ENCODE peak calls at places on chromosomes 2 and 18, in eight cellular contexts. S, C, Q, L, R, Y, H and P are unnamed samples.

GRCh38 chr2:3778841-3779505 is 75.6 kb downstream of the DCDC2C start:
- DNase-seq in S (no peak), C (no peak), Q (no peak), L (no peak), R (no peak), Y (no peak), H (no peak), P (no peak)

GRCh38 chr2:127400897-127401756 is 13.4 kb upstream of the MAP3K2 start:
- DNase-seq in S (peak), C (no peak), Q (no peak), L (no peak), R (peak), Y (no peak), H (no peak), P (peak)

GRCh38 chr2:234304945-234305344 is 191.9 kb downstream of the ARL4C start:
- DNase-seq in S (peak), C (no peak), Q (no peak), L (no peak), R (peak), Y (no peak), H (no peak), P (peak)

GRCh38 chr2:136495636-136496035 is 269.7 kb upstream of the THSD7B start:
- DNase-seq in S (no peak), C (no peak), Q (no peak), L (no peak), R (no peak), Y (peak), H (no peak), P (no peak)

GRCh38 chr2:129233751-129234406 is 745.6 kb upstream of the RAB6C start:
- DNase-seq in S (peak), C (no peak), Q (no peak), L (peak), R (peak), Y (no peak), H (peak), P (peak)

GRCh38 chr2:43899589-43899988 is 60.8 kb downstream of the ABCG8 start:
- DNase-seq in S (no peak), C (no peak), Q (no peak), L (no peak), R (no peak), Y (no peak), H (no peak), P (no peak)

GRCh38 chr2:60875520-60875919 is 5.9 kb upstream of the REL start:
- DNase-seq in S (no peak), C (no peak), Q (no peak), L (no peak), R (no peak), Y (no peak), H (no peak), P (no peak)

GRCh38 chr2:143259368-143259958 is 130.2 kb downstream of the ARHGAP15 start:
- DNase-seq in S (peak), C (peak), Q (no peak), L (peak), R (peak), Y (peak), H (peak), P (peak)

GRCh38 chr2:97748397-97748796 is 35.0 kb downstream of the ZAP70 start:
- DNase-seq in S (no peak), C (no peak), Q (peak), L (no peak), R (peak), Y (peak), H (no peak), P (peak)

GRCh38 chr2:199136681-199137080 is 321.1 kb downstream of the SATB2 start:
- DNase-seq in S (peak), C (no peak), Q (no peak), L (no peak), R (peak), Y (no peak), H (no peak), P (peak)

GRCh38 chr2:70679244-70679643 is 88.8 kb downstream of the ADD2 start:
- DNase-seq in S (peak), C (no peak), Q (no peak), L (no peak), R (no peak), Y (no peak), H (no peak), P (peak)

GRCh38 chr2:145551661-145552060 is 1031.7 kb upstream of the ZEB2 start:
- DNase-seq in S (no peak), C (no peak), Q (no peak), L (no peak), R (no peak), Y (no peak), H (no peak), P (no peak)

GRCh38 chr18:68219867-68220266 is 495.0 kb downstream of the TMX3 start:
- DNase-seq in S (peak), C (no peak), Q (no peak), L (no peak), R (no peak), Y (no peak), H (no peak), P (peak)

GRCh38 chr2:30480703-30481322 is 33.8 kb downstream of the LCLAT1 start:
- DNase-seq in S (no peak), C (no peak), Q (no peak), L (no peak), R (peak), Y (no peak), H (no peak), P (no peak)

GRCh38 chr18:9017170-9017899 is 85.2 kb upstream of the NDUFV2 start:
- DNase-seq in S (peak), C (peak), Q (peak), L (peak), R (peak), Y (peak), H (peak), P (peak)

GRCh38 chr2:42185200-42185921 is 16.2 kb downstream of the EML4 start:
- DNase-seq in S (peak), C (no peak), Q (no peak), L (peak), R (no peak), Y (no peak), H (no peak), P (no peak)

GRCh38 chr2:148875387-148876051 is 492 bp downstream of the KIF5C start:
- DNase-seq in S (no peak), C (no peak), Q (no peak), L (no peak), R (no peak), Y (no peak), H (no peak), P (no peak)
- H3K4me3 ChIP-seq in S (no peak), C (peak), Q (peak), L (no peak), R (no peak), Y (peak), H (peak), P (no peak)

DNA sequence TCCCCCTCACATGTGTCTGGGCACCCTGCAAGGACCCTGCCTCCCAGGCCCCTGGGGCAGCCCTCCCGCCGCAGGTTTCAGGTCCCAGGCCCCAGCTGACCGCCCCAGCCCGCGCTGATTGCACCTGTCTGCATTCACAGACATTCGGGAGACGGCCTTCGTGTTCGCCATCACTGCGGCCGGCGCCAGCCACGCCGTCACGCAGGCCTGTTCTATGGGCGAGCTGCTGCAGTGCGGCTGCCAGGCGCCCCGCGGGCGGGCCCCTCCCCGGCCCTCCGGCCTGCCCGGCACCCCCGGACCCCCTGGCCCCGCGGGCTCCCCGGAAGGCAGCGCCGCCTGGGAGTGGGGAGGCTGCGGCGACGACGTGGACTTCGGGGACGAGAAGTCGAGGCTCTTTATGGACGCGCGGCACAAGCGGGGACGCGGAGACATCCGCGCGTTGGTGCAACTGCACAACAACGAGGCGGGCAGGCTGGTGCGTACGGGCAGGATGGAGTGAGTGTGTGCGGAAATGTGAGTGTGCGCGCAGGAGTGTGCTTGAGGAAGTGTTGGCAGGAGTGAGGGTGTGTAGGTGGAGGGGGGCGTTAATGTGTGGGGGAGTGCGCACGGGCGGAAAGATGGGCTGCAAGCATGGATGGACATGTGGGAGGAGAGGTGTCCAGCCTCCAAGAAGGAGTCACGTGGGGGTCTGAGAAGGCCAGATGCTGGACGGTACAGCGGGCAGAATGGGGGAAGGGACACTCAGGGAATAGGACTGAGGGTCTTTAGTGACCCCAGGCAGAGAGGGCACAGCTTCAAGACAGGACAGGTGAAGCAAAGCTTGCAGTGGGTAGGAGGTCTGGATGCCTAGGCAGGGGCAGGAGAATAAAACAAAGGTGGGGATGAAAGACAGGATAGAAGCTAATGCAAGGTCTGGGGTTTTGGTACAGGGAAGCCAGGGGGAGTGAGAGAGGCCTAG is 9.0 kb upstream of the WNT10A start:
- DNase-seq in S (no peak), C (no peak), Q (no peak), L (no peak), R (no peak), Y (no peak), H (no peak), P (no peak)
- TF ChIP-seq CTCF in S (no peak), C (no peak), Q (no peak), L (no peak), R (no peak), Y (no peak), H (no peak), P (no peak)

GRCh38 chr2:113892004-113892740 is 2.3 kb downstream of the ACTR3 start:
- DNase-seq in S (no peak), C (no peak), Q (no peak), L (no peak), R (no peak), Y (peak), H (no peak), P (no peak)

GRCh38 chr2:113895301-113895700 is 5.4 kb downstream of the ACTR3 start:
- DNase-seq in S (peak), C (no peak), Q (no peak), L (no peak), R (peak), Y (no peak), H (no peak), P (no peak)

GRCh38 chr2:113896791-113897190 is 6.9 kb downstream of the ACTR3 start:
- DNase-seq in S (no peak), C (no peak), Q (no peak), L (no peak), R (no peak), Y (no peak), H (no peak), P (peak)

GRCh38 chr2:113895819-113896563 is 6.1 kb downstream of the ACTR3 start:
- DNase-seq in S (no peak), C (no peak), Q (no peak), L (no peak), R (no peak), Y (no peak), H (no peak), P (no peak)

DNA sequence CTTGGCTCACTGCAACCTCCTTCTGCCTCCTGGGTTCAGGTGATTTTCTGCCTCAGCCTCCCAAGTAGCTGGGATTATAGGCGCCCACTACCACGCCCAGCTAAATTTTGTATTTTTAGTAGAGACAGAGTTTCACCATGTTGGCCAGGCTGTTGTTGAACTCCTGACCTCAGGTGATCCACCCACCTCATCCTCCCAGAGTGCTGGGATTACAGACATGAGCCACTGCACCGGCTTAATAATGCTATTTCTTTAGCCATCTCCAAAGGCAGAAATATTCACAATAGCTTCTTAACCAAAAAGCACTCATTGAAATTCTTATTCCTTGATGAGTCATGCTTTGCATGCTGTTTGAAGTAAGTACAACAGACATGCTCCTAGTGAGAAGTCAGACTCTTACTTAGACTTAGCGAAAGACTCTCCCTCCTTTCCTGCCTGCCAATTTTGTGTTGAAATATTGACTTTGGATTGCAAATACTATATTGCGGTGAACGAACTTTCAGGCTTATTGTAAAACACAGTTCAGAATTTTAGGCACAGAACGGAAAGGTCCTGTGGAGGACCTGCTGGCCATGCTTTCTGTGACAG is 4.4 kb downstream of the ACTR3 start:
- DNase-seq in S (peak), C (no peak), Q (no peak), L (no peak), R (peak), Y (no peak), H (no peak), P (peak)
- H3K4me3 ChIP-seq in S (no peak), C (no peak), Q (no peak), L (no peak), R (peak), Y (peak), H (no peak), P (peak)

GRCh38 chr2:2291500-2292260 is 39.4 kb downstream of the MYT1L start:
- DNase-seq in S (no peak), C (no peak), Q (peak), L (peak), R (no peak), Y (no peak), H (no peak), P (no peak)
- TF ChIP-seq CTCF in S (no peak), C (no peak), Q (peak), L (peak), R (no peak), Y (no peak), H (no peak), P (no peak)

DNA sequence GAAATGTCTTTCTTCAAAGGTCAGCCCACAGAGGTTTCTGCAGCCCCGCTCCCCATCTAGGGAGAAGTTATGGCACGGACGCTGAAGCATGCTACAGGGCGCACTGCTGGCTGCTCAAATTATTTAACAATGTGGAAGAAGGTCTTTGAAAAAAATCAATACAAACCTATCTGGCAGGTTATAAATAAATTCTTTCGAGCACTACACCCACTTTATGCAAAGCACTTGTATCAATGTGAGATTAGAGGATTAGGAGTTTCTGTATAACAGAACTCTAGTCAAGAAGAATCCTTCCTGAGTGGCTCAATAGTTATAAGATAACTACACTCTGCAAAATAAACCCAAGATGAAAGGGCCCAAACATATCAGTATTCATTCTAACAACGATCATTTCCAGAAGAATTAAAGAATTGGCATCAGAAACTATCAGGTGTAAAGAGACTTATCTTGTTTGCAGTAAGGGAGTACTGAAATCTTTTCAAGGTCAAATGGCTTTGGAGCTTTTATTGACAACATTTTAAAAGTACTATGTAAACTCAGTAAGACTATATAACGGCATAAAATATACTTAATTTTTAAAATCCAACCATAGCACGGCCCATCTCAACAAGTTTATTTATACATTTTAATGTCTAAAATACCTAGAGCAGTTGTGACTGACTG is 103.0 kb upstream of the DNMT3A start:
- DNase-seq in S (no peak), C (no peak), Q (no peak), L (no peak), R (no peak), Y (no peak), H (no peak), P (no peak)
- H3K4me3 ChIP-seq in S (no peak), C (no peak), Q (no peak), L (no peak), R (no peak), Y (no peak), H (no peak), P (no peak)

GRCh38 chr18:77478619-77479018 is 229.0 kb downstream of the GALR1 start:
- DNase-seq in S (no peak), C (peak), Q (no peak), L (peak), R (no peak), Y (peak), H (peak), P (peak)
- TF ChIP-seq CTCF in S (no peak), C (no peak), Q (no peak), L (peak), R (no peak), Y (peak), H (no peak), P (no peak)

DNA sequence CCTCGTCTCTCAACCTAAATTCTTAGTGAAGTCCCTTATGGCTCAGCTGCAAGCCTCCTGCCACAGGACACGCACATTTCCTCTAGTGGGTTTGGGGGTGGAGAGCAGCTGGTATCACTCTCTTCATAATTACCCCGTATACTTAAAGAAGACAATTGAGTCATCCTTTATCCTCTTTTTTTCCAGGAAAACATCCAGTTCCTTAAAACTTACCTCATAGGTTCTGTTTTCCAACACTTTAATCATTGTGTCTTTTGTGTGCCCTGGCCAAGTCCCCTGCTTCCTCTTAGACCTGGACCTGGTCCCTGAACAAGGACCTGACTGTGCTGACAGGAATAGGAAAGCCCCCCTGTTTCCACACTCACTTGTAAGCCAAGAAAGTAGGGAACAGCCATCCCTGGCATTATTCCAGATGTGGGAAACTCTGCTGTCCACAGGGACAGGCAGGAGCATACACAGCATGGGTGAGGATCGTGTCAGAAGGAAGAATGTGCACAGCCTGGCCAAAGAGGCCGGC is 42.3 kb upstream of the MYO1B start:
- DNase-seq in S (peak), C (no peak), Q (peak), L (peak), R (peak), Y (peak), H (peak), P (peak)
- H3K4me3 ChIP-seq in S (no peak), C (no peak), Q (no peak), L (no peak), R (no peak), Y (no peak), H (no peak), P (no peak)

GRCh38 chr2:28751102-28751955 is at the start of gene PPP1CB:
- DNase-seq in S (peak), C (peak), Q (peak), L (peak), R (peak), Y (peak), H (peak), P (peak)
- TF ChIP-seq CTCF in S (peak), C (peak), Q (peak), L (peak), R (peak), Y (peak), H (peak), P (no peak)

DNA sequence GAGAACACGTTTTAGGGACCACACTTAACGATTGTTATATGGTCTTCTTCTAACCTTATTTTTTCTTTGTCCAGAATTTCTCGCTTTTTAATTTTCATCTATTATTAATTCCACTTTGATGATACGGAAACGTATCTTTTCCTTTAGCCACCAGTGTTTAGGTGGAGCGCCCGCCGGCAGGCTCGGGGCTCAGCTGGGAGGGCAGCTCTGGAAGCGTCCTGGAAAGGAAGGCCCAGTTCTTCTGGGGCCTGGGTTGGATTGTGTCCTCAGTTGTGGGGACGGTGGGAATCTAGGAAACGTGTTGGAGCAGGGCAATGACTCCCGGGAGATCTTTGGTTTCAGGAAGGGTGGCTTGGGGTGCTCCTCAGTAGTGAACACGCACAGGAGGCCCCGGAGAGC is 19.4 kb upstream of the SOX11 start:
- DNase-seq in S (no peak), C (no peak), Q (no peak), L (no peak), R (no peak), Y (no peak), H (no peak), P (no peak)
- H3K4me3 ChIP-seq in S (no peak), C (no peak), Q (no peak), L (no peak), R (no peak), Y (no peak), H (no peak), P (no peak)

GRCh38 chr2:20108655-20109396 is 57.4 kb upstream of the LAPTM4A start:
- DNase-seq in S (no peak), C (no peak), Q (no peak), L (no peak), R (peak), Y (no peak), H (no peak), P (peak)

GRCh38 chr2:20107776-20108175 is 56.3 kb upstream of the LAPTM4A start:
- DNase-seq in S (peak), C (no peak), Q (no peak), L (no peak), R (peak), Y (no peak), H (no peak), P (no peak)

GRCh38 chr2:20104900-20105545 is 53.6 kb upstream of the LAPTM4A start:
- DNase-seq in S (no peak), C (no peak), Q (no peak), L (no peak), R (no peak), Y (no peak), H (no peak), P (no peak)

GRCh38 chr2:20103514-20103913 is 52.1 kb upstream of the LAPTM4A start:
- DNase-seq in S (no peak), C (no peak), Q (no peak), L (no peak), R (peak), Y (peak), H (no peak), P (peak)

DNA sequence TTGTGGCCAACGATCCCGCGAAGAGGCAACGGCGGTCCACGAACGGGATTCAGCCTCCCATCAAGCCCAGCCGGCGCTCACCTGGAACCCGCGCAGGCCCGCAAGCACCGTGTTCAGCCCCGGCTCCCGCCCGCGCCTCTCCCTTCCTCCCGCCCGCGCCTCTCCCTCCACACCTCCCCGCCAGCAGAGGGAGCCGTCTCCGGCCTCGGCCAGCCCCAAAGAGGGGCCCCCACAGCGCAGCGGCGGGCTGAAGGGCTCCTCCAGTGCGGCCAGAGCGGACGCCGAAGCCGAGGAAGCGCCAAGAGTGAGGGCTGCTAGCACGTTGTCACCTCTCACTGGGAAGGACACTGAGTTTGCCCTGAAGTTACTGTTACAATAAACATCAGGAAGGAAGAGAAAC is 55.3 kb upstream of the LAPTM4A start:
- DNase-seq in S (peak), C (no peak), Q (peak), L (peak), R (peak), Y (no peak), H (peak), P (no peak)
- TF ChIP-seq CTCF in S (peak), C (peak), Q (peak), L (peak), R (peak), Y (no peak), H (no peak), P (peak)